ENCODE peak calls at places on chromosome 20, in seven cellular contexts. B is AG09319; O is activated CD4-positive, alpha-beta T cell treated with anti-CD3 and anti-CD28 coated beads, Interleukin-2, amount 50 U/mL, for 24 hours; Q is cardiac fibroblast; X is T-helper 17 cell; W is endothelial cell of umbilical vein; I is activated naive CD4-positive, alpha-beta T cell treated with anti-CD3 and anti-CD28 coated beads, Interleukin-2, amount 50 U/mL, for 72 hours. T is an unnamed sample.

GRCh38 chr20:8903655-8904605 is 165.0 kb upstream of the PLCB4 start:
- DNase-seq in Q (no peak), W (no peak), B (no peak), I (no peak), O (no peak), X (no peak), T (no peak)

GRCh38 chr20:62210496-62210855 is 9.6 kb downstream of the HRH3 start:
- DNase-seq in O (no peak), I (no peak), W (no peak), X (no peak), B (no peak), Q (no peak), T (peak)

GRCh38 chr20:5297280-5298004 is 19.3 kb downstream of the PROKR2 start:
- DNase-seq in B (no peak), W (no peak), X (no peak), Q (no peak), I (no peak), O (no peak), T (no peak)

GRCh38 chr20:47108994-47109393 is 214.4 kb downstream of the EYA2 start:
- DNase-seq in X (no peak), I (no peak), Q (no peak), B (no peak), O (no peak), W (no peak), T (no peak)

GRCh38 chr20:9626357-9626756 is 112.0 kb downstream of the LAMP5 start:
- DNase-seq in W (no peak), Q (no peak), O (no peak), I (no peak), X (no peak), B (no peak), T (no peak)

GRCh38 chr20:19335341-19335740 is 122.9 kb downstream of the SLC24A3 start:
- DNase-seq in X (no peak), Q (no peak), O (no peak), B (no peak), W (no peak), I (no peak), T (no peak)

GRCh38 chr20:58981564-58982364 is 708 bp downstream of the NELFCD start:
- DNase-seq in X (no peak), B (no peak), Q (peak), I (no peak), W (peak), O (no peak), T (no peak)

GRCh38 chr20:50541606-50542041 is 31.4 kb downstream of the PTPN1 start:
- DNase-seq in I (no peak), Q (no peak), W (peak), X (no peak), O (no peak), B (no peak), T (no peak)

GRCh38 chr20:38283236-38283635 is 20.7 kb upstream of the BPI start:
- DNase-seq in B (no peak), I (no peak), W (no peak), Q (no peak), X (no peak), O (no peak), T (no peak)

GRCh38 chr20:64102647-64103354 is 4.6 kb downstream of the NPBWR2 start:
- DNase-seq in X (no peak), B (no peak), I (peak), O (no peak), Q (no peak), W (no peak), T (peak)

GRCh38 chr20:8811801-8812594 is 256.9 kb upstream of the PLCB4 start:
- DNase-seq in O (no peak), Q (no peak), B (no peak), W (no peak), X (no peak), I (no peak), T (no peak)

GRCh38 chr20:44618318-44618731 is 33.2 kb downstream of the ADA start:
- DNase-seq in W (no peak), O (peak), I (no peak), X (no peak), Q (no peak), B (no peak), T (no peak)

GRCh38 chr20:18654448-18654773 is 66.6 kb downstream of the DTD1 start:
- DNase-seq in B (no peak), O (no peak), I (no peak), X (no peak), Q (no peak), W (no peak), T (no peak)

GRCh38 chr20:19415786-19416185 is 203.3 kb downstream of the SLC24A3 start:
- DNase-seq in X (no peak), Q (no peak), I (no peak), O (no peak), B (no peak), W (no peak), T (no peak)

GRCh38 chr20:45934046-45934586 is 367 bp upstream of the PCIF1 start:
- DNase-seq in O (no peak), Q (peak), X (peak), I (no peak), W (no peak), B (no peak), T (peak)

GRCh38 chr20:63496404-63497120 is 2.3 kb downstream of the EEF1A2 start:
- DNase-seq in I (no peak), W (no peak), X (no peak), O (no peak), Q (no peak), B (no peak), T (peak)

GRCh38 chr20:40991181-40991889 is 37.3 kb upstream of the TOP1 start:
- DNase-seq in B (no peak), O (no peak), Q (peak), I (no peak), X (no peak), W (peak), T (peak)

GRCh38 chr20:10463622-10464021 is 28.5 kb downstream of the SLX4IP start:
- DNase-seq in B (no peak), Q (peak), X (no peak), W (no peak), I (no peak), O (no peak), T (no peak)

GRCh38 chr20:53023717-53024116 is 51.6 kb downstream of the TSHZ2 start:
- DNase-seq in W (no peak), O (no peak), X (no peak), B (no peak), Q (no peak), I (no peak), T (no peak)

GRCh38 chr20:49584418-49585382 is 16.8 kb upstream of the PTGIS start:
- DNase-seq in Q (no peak), W (no peak), I (no peak), O (no peak), B (no peak), X (no peak), T (no peak)

GRCh38 chr20:25018841-25019240 is 26.3 kb upstream of the APMAP start:
- DNase-seq in Q (no peak), W (no peak), O (no peak), B (no peak), X (no peak), I (no peak), T (peak)

GRCh38 chr20:24721891-24722530 is 227.1 kb upstream of the CST7 start:
- DNase-seq in O (no peak), I (no peak), Q (no peak), X (no peak), W (no peak), B (no peak), T (no peak)

GRCh38 chr20:39206899-39207564 is 244.9 kb downstream of the DHX35 start:
- DNase-seq in O (no peak), B (no peak), X (no peak), I (no peak), W (no peak), Q (no peak), T (no peak)

GRCh38 chr20:1711826-1712601 is 54.4 kb upstream of the SIRPG start:
- DNase-seq in W (no peak), I (no peak), B (no peak), O (no peak), X (no peak), Q (peak), T (no peak)

GRCh38 chr20:63567382-63568169 is 6.5 kb downstream of the HELZ2 start:
- DNase-seq in X (no peak), B (no peak), O (peak), Q (no peak), W (no peak), I (peak), T (peak)

GRCh38 chr20:63082308-63082938 is 75.7 kb upstream of the BHLHE23 start:
- DNase-seq in I (no peak), O (no peak), Q (peak), B (no peak), X (peak), W (no peak), T (peak)

GRCh38 chr20:45497971-45498494 is 17.4 kb downstream of the SPINT3 start:
- DNase-seq in X (no peak), W (no peak), O (no peak), Q (no peak), B (no peak), I (no peak), T (no peak)

GRCh38 chr20:29319725-29320124 is 1937.7 kb upstream of the DEFB115 start:
- DNase-seq in X (no peak), Q (no peak), W (no peak), O (no peak), I (no peak), B (no peak), T (no peak)

GRCh38 chr20:25022680-25023079 is 30.1 kb upstream of the APMAP start:
- DNase-seq in X (no peak), Q (no peak), B (no peak), O (no peak), W (no peak), I (no peak), T (peak)

GRCh38 chr20:2374346-2375125 is 6.2 kb upstream of the TGM6 start:
- DNase-seq in Q (no peak), I (no peak), B (no peak), X (no peak), W (no peak), O (no peak), T (no peak)

GRCh38 chr20:61803903-61804804 is 261.5 kb downstream of the TAF4 start:
- DNase-seq in Q (peak), I (no peak), X (no peak), B (no peak), W (no peak), O (no peak), T (peak)